ENCODE peak calls at places on chromosomes 7 and 10, in four cellular contexts. B is skeletal muscle cell; J is renal cortical epithelial cell; P is stimulated activated naive CD4-positive, alpha-beta T cell. S is an unnamed sample.

GRCh38 chr7:135645296-135645904 is 16.9 kb upstream of the STMP1 start:
- DNase-seq in B (no peak), J (peak; percentile 55), P (no peak), S (peak; percentile 82)

GRCh38 chr7:91352091-91352490 is 87.9 kb downstream of the FZD1 start:
- DNase-seq in B (no peak), J (no peak), P (no peak), S (no peak)

GRCh38 chr7:48813472-48813871 is 110.9 kb upstream of the CDC14C start:
- DNase-seq in B (no peak), J (no peak), P (no peak), S (no peak)

GRCh38 chr7:44631458-44632115 is 25.2 kb downstream of the OGDH start:
- DNase-seq in B (no peak), J (no peak), P (peak; percentile 37), S (peak; percentile 72)

GRCh38 chr10:50275650-50276235 is 24.4 kb upstream of the ASAH2 start:
- DNase-seq in B (no peak), J (peak; percentile 12), P (no peak), S (peak; percentile 56)

GRCh38 chr7:137539111-137539715 is 195.7 kb upstream of the PTN start:
- DNase-seq in B (peak; percentile 75), J (peak; percentile 48), P (no peak), S (no peak)

GRCh38 chr10:79102056-79102874 is 33.5 kb downstream of the ZMIZ1 start:
- DNase-seq in B (no peak), J (peak; percentile 69), P (no peak), S (peak; percentile 33)

GRCh38 chr7:47621985-47622561 is 40.2 kb upstream of the TNS3 start:
- DNase-seq in B (no peak), J (no peak), P (no peak), S (no peak)

GRCh38 chr7:134706468-134706867 is 59.8 kb downstream of the BPGM start:
- DNase-seq in B (no peak), J (no peak), P (no peak), S (no peak)

GRCh38 chr10:57015187-57015586 is 654.1 kb upstream of the ZWINT start:
- DNase-seq in B (no peak), J (no peak), P (no peak), S (no peak)

GRCh38 chr10:50894312-50894711 is 8.9 kb upstream of the A1CF start:
- DNase-seq in B (no peak), J (no peak), P (no peak), S (no peak)